ENCODE peak calls at places on chromosome 5, in ten cellular contexts. C is B cell, Z is foreskin fibroblast, V is spleen, W is GM23338, Y is neural crest cell, Q is MCF 10A, B is choroid plexus epithelial cell, F is tibial nerve, N is body of pancreas. H is an unnamed sample.

GRCh38 chr5:54822331-54822700 is 163.1 kb downstream of the ESM1 start:
- DNase-seq in C (no peak), Z (no peak), V (no peak), W (no peak), Y (no peak), Q (no peak), B (no peak), F (no peak), N (no peak), H (no peak)

GRCh38 chr5:73637565-73637964 is 11.6 kb downstream of the ARHGEF28 start:
- DNase-seq in C (no peak), Z (peak), V (no peak), W (no peak), Y (no peak), Q (no peak), B (no peak), F (no peak), N (no peak), H (no peak)

GRCh38 chr5:139185589-139185988 is 12.6 kb downstream of the SIL1 start:
- DNase-seq in C (no peak), Z (no peak), V (no peak), W (no peak), Y (no peak), Q (no peak), B (peak), F (no peak), N (no peak), H (no peak)

GRCh38 chr5:175696139-175696854 is 38.4 kb downstream of the HRH2 start:
- DNase-seq in C (peak), Z (no peak), V (peak), W (peak), Y (peak), Q (peak), B (peak), F (peak), N (peak), H (peak)

GRCh38 chr5:147509041-147509709 is 693 bp downstream of the DPYSL3 start:
- DNase-seq in C (no peak), Z (peak), V (peak), W (peak), Y (peak), Q (peak), B (peak), F (no peak), N (peak), H (no peak)

GRCh38 chr5:167363065-167363464 is 928.4 kb upstream of the WWC1 start:
- DNase-seq in C (no peak), Z (no peak), V (no peak), W (no peak), Y (no peak), Q (no peak), B (no peak), F (no peak), N (no peak), H (no peak)

GRCh38 chr5:41252036-41252435 is 38.7 kb upstream of the C6 start:
- DNase-seq in C (no peak), Z (no peak), V (no peak), W (no peak), Y (no peak), Q (no peak), B (peak), F (no peak), N (no peak), H (no peak)

GRCh38 chr5:88502179-88503064 is 233.8 kb upstream of the TMEM161B start:
- DNase-seq in C (peak), Z (peak), V (no peak), W (no peak), Y (no peak), Q (peak), B (peak), F (no peak), N (no peak), H (peak)

GRCh38 chr5:25646421-25647341 is 1001.9 kb upstream of the CDH10 start:
- DNase-seq in C (no peak), Z (no peak), V (no peak), W (no peak), Y (no peak), Q (no peak), B (no peak), F (no peak), N (no peak), H (no peak)

GRCh38 chr5:56649569-56649968 is 165.8 kb upstream of the MAP3K1 start:
- DNase-seq in C (no peak), Z (peak), V (no peak), W (no peak), Y (no peak), Q (no peak), B (peak), F (no peak), N (peak), H (no peak)

GRCh38 chr5:143828710-143829109 is 16.7 kb downstream of the HMHB1 start:
- DNase-seq in C (no peak), Z (no peak), V (no peak), W (no peak), Y (no peak), Q (no peak), B (no peak), F (no peak), N (no peak), H (no peak)

GRCh38 chr5:77900691-77901090 is 124.6 kb upstream of the TBCA start:
- DNase-seq in C (no peak), Z (no peak), V (no peak), W (no peak), Y (no peak), Q (no peak), B (no peak), F (no peak), N (no peak), H (no peak)

GRCh38 chr5:60287174-60287771 is 393.7 kb upstream of the PDE4D start:
- DNase-seq in C (peak), Z (peak), V (no peak), W (peak), Y (peak), Q (peak), B (peak), F (no peak), N (peak), H (no peak)

GRCh38 chr5:21919417-21920022 is 933.6 kb downstream of the CDH12 start:
- DNase-seq in C (peak), Z (peak), V (no peak), W (peak), Y (peak), Q (peak), B (peak), F (no peak), N (no peak), H (peak)

GRCh38 chr5:169251685-169252084 is 49.3 kb downstream of the SLIT3 start:
- DNase-seq in C (no peak), Z (peak), V (no peak), W (no peak), Y (no peak), Q (no peak), B (no peak), F (no peak), N (no peak), H (no peak)

GRCh38 chr5:43839218-43839617 is 236.2 kb downstream of the NNT start:
- DNase-seq in C (no peak), Z (peak), V (no peak), W (no peak), Y (no peak), Q (peak), B (peak), F (no peak), N (no peak), H (no peak)

GRCh38 chr5:140346348-140347221 is at the start of gene HBEGF:
- DNase-seq in C (peak), Z (peak), V (peak), W (peak), Y (peak), Q (peak), B (peak), F (peak), N (peak), H (peak)

GRCh38 chr5:38607396-38607795 is 51.0 kb upstream of the LIFR start:
- DNase-seq in C (no peak), Z (peak), V (no peak), W (no peak), Y (no peak), Q (peak), B (peak), F (no peak), N (peak), H (no peak)

GRCh38 chr5:78779771-78780616 is 131.4 kb upstream of the LHFPL2 start:
- DNase-seq in C (no peak), Z (peak), V (no peak), W (no peak), Y (no peak), Q (peak), B (peak), F (no peak), N (no peak), H (no peak)

GRCh38 chr5:116778015-116778414 is 203.4 kb upstream of the SEMA6A start:
- DNase-seq in C (no peak), Z (no peak), V (no peak), W (peak), Y (peak), Q (no peak), B (peak), F (no peak), N (peak), H (peak)

GRCh38 chr5:88288798-88289197 is 20.2 kb upstream of the TMEM161B start:
- DNase-seq in C (no peak), Z (no peak), V (no peak), W (no peak), Y (no peak), Q (no peak), B (no peak), F (no peak), N (no peak), H (no peak)

GRCh38 chr5:172451771-172452197 is 2.5 kb downstream of the SH3PXD2B start:
- DNase-seq in C (no peak), Z (peak), V (peak), W (peak), Y (no peak), Q (peak), B (peak), F (no peak), N (peak), H (no peak)

GRCh38 chr5:172452398-172453205 is 1.7 kb downstream of the SH3PXD2B start:
- DNase-seq in C (no peak), Z (peak), V (peak), W (no peak), Y (no peak), Q (peak), B (peak), F (no peak), N (no peak), H (no peak)

GRCh38 chr5:172453986-172454354 is 355 bp downstream of the SH3PXD2B start:
- DNase-seq in C (no peak), Z (peak), V (no peak), W (peak), Y (peak), Q (peak), B (no peak), F (no peak), N (no peak), H (no peak)

GRCh38 chr5:172454355-172455086 is at the start of gene SH3PXD2B:
- DNase-seq in C (peak), Z (peak), V (peak), W (peak), Y (peak), Q (peak), B (peak), F (no peak), N (peak), H (peak)

GRCh38 chr5:172453206-172453985 is 929 bp downstream of the SH3PXD2B start:
- DNase-seq in C (no peak), Z (peak), V (no peak), W (peak), Y (peak), Q (peak), B (peak), F (no peak), N (peak), H (no peak)
- TF ChIP-seq CTCF in C (no peak), Z (peak), V (no peak), W (peak), Y (peak), Q (peak), B (peak), F (peak), N (peak), H (no peak)

DNA sequence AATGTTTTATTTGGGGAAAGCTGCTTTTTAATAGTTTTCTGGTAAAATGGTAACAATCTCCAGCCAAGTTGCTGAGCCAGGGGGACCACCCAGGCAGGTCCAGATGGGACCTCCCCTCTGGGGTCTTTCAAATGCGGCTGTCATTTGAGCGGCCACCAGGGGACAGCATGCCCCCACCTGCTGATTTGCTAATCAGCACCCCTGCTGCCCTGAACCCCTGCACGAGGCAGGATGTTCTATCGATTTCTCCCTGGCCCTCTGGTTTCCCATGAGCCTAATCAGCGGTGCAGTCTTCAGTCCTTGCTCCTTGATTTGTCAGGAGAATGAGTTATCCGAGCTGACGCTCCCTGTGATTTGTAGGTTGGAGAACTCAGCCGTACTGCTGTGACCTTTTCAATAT is 247.0 kb downstream of the FSTL4 start:
- DNase-seq in C (peak), Z (no peak), V (no peak), W (peak), Y (peak), Q (no peak), B (no peak), F (no peak), N (no peak), H (peak)
- TF ChIP-seq CTCF in C (peak), Z (no peak), V (no peak), W (peak), Y (peak), Q (peak), B (peak), F (no peak), N (no peak), H (no peak)

DNA sequence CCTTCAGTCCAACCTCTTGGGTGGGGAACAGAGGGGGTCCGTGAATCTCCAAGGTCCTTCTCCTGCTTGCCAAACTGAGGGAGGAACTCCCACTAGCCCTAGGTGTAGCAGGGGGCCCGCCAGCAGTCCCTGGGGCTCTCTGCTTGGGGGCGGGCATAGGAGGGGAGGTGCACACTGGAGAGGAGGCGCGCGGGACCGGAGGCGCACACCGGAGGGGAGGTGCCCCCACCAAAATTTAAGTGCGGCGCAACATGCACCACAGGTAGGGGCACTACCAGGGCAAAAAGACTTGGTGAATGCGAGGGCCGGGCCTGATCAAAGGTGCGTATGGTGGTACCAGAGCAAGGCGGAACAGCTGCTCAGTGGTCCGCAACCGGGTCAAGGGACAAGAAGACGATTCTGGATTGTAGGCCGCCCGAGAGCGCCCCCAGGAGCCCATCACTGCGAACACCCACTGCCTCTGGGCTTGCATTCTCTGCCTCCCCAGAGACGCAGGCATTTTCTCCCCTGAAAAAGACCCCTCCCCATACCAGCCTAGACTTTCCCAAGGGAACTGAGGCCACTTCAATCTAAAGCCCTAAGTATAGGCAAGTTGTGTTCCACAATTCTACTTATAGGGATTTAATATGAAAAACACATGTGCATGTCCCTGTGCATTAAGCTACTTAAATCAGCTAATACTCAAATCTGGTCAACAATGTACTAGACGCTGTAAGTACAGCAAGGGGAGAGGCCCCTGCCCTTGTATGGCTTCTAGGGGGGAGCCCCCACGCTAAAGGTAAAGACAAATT is 50.6 kb downstream of the TGFBI start:
- DNase-seq in C (no peak), Z (no peak), V (no peak), W (peak), Y (no peak), Q (no peak), B (no peak), F (no peak), N (no peak), H (peak)
- TF ChIP-seq CTCF in C (no peak), Z (no peak), V (no peak), W (peak), Y (no peak), Q (no peak), B (peak), F (no peak), N (no peak), H (peak)

DNA sequence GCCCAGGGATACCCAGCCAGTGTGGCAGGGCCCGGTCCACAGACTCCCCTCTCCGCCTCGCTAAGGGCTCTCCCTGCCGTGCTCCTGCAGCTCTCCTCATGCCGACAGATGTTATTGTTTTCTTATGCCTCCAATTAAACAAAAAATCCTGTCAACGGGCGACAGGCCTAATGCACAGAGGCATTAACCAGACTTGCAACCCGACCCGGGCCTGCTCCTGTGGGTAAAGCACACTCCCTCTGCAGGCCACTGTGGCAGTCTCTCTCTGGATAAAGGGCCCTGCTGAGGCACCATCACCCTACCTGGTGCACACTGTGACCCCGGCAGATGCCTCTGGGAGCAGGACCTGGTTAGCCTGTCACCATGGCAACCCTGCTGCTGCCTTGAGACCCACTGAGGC is 27.5 kb upstream of the HAND1 start:
- DNase-seq in C (no peak), Z (no peak), V (peak), W (peak), Y (no peak), Q (no peak), B (no peak), F (no peak), N (no peak), H (no peak)
- TF ChIP-seq CTCF in C (no peak), Z (no peak), V (no peak), W (peak), Y (no peak), Q (no peak), B (no peak), F (no peak), N (no peak), H (no peak)

DNA sequence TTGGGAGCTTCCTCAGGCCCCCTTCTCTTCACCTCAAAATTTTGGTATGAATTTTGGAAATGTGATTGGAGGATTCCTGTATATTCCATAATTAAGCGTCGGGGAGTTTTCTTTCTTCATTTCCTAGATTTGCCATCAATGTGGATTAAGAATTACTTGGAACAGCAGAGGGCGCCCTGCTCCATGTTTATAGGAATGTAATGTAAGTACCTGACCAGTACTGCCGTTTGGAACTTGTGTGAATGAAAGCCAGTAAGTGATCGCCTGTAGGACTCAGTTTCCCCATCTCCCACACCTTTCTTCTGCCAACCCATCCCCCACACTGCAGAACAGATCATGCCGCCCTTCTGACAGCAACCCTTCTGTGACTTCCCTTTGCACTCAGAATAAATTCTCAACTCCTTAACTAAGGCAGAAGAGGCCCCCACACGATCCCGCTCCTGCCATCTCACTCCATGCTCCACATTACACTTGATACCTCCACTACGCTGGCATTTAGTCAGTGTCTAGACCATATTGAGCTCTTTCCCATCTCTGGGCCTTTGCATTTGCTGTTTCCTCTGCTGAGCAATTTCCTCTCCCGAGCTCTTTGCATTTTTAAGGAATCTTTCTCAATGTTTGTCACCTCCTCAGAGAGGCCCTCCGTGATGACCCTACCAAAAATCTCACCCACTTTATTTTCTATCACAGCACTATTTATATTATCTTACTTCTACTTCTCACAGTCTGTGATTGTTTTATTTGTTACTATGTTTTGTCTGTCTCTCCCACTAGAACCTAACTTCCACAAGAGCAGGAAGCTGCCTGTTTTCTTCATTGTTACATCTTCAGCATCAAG is 79.5 kb upstream of the HTR4 start:
- DNase-seq in C (peak), Z (peak), V (peak), W (peak), Y (peak), Q (peak), B (peak), F (peak), N (peak), H (no peak)
- TF ChIP-seq CTCF in C (peak), Z (peak), V (peak), W (peak), Y (peak), Q (peak), B (peak), F (peak), N (peak), H (peak)

GRCh38 chr5:180116077-180116375 is 44.5 kb upstream of the RNF130 start:
- DNase-seq in C (no peak), Z (no peak), V (peak), W (no peak), Y (no peak), Q (no peak), B (no peak), F (no peak), N (no peak), H (no peak)
- TF ChIP-seq CTCF in C (no peak), Z (no peak), V (no peak), W (no peak), Y (no peak), Q (no peak), B (no peak), F (no peak), N (no peak), H (no peak)

DNA sequence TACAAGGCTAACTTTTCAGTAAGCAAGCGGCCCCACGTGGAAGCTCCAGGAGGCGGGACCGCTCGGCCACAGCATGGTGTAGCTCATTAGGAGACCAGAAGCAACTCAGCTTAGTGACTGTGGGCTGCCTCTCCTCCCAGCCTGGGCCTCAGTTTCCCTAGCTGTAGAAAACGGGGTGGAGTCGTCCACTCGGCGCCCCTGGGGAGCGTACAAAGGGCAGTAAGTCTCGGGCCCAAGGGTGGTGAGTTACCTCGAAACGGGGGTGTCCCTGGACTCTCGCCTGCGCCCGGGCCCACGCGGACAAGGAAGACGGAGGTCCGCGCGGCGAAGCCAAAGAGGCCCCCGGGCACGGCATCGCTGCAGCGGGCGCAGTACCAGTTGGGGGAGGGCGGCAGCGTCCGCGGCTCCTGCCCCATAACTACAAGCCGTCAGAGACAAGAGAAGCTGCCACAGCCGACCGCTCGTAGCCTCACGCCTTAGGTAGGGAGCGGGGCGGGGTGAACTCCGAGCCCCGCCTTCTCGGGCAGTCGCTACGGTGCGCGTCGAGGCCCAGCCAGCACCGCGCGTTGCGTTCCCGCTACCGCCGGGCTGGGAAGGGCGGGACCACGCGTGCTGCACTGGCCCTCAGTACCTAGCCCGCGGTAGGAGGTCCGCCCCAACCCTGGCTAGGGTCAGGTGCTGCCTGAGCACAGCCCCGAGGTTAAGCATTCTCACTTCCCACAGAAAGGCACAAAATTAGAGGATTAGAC is at the start of gene GEMIN5:
- DNase-seq in C (peak), Z (peak), V (peak), W (peak), Y (peak), Q (peak), B (peak), F (peak), N (peak), H (peak)
- TF ChIP-seq CTCF in C (no peak), Z (no peak), V (no peak), W (no peak), Y (no peak), Q (no peak), B (no peak), F (peak), N (no peak), H (no peak)